ENCODE peak calls at places on chromosomes 13 and 19, in seven cellular contexts. H is activated naive CD8-positive, alpha-beta T cell treated with anti-CD3 and anti-CD28 coated beads for 36 hours; T is colonic mucosa; V is T-helper 1 cell; M is psoas muscle; A is NB4; L is iPS-NIHi11. S is an unnamed sample.

GRCh38 chr19:13381827-13382632 is 124.2 kb downstream of the CACNA1A start:
- DNase-seq in H (no peak), T (no peak), V (no peak), M (no peak), A (no peak), L (no peak), S (no peak)

GRCh38 chr13:58134525-58134924 is 503.0 kb downstream of the PCDH17 start:
- DNase-seq in H (no peak), T (no peak), V (no peak), M (no peak), A (no peak), L (no peak), S (no peak)

GRCh38 chr13:100520936-100521765 is 67.4 kb downstream of the GGACT start:
- DNase-seq in H (no peak), T (no peak), V (no peak), M (no peak), A (no peak), L (peak), S (peak)

GRCh38 chr19:48613852-48614435 is 932 bp downstream of the FAM83E start:
- DNase-seq in H (no peak), T (peak), V (no peak), M (no peak), A (no peak), L (no peak), S (no peak)

GRCh38 chr13:62185631-62186256 is 770.1 kb upstream of the PCDH20 start:
- DNase-seq in H (no peak), T (no peak), V (no peak), M (no peak), A (no peak), L (peak), S (peak)

GRCh38 chr19:2221918-2222317 is 14.2 kb downstream of the PLEKHJ1 start:
- DNase-seq in H (no peak), T (no peak), V (no peak), M (no peak), A (no peak), L (no peak), S (no peak)

GRCh38 chr13:91058066-91058465 is 289.4 kb upstream of the MIR17HG start:
- DNase-seq in H (no peak), T (no peak), V (no peak), M (no peak), A (peak), L (peak), S (peak)

GRCh38 chr13:77751513-77752456 is 54.3 kb downstream of the SLAIN1 start:
- DNase-seq in H (peak), T (peak), V (no peak), M (no peak), A (peak), L (peak), S (peak)

GRCh38 chr19:31664096-31664495 is 314.9 kb upstream of the TSHZ3 start:
- DNase-seq in H (no peak), T (no peak), V (no peak), M (no peak), A (no peak), L (no peak), S (no peak)

GRCh38 chr13:69198706-69199105 is 908.9 kb upstream of the ATXN8OS start:
- DNase-seq in H (no peak), T (no peak), V (no peak), M (no peak), A (no peak), L (no peak), S (no peak)

GRCh38 chr19:52492201-52492960 is 35.1 kb upstream of the ZNF808 start:
- DNase-seq in H (peak), T (no peak), V (no peak), M (no peak), A (no peak), L (peak), S (peak)

GRCh38 chr19:58579473-58580142 is 6.5 kb upstream of the MZF1 start:
- DNase-seq in H (no peak), T (no peak), V (no peak), M (no peak), A (no peak), L (no peak), S (no peak)

GRCh38 chr13:49084961-49085360 is 109.2 kb downstream of the FNDC3A start:
- DNase-seq in H (no peak), T (no peak), V (no peak), M (no peak), A (no peak), L (no peak), S (no peak)

S was measured in neural progenitor cell.